ENCODE peak calls at places on chromosomes 4 and X, in six cellular contexts. P, F, M, X, E and R are unnamed samples. For H3K4me1, the result is how much of the 10 kb centered on the place peaks cover.

GRCh38 chrX:46125139-46125538 is 420.1 kb downstream of the ZNF674 start:
- DNase-seq in M (no peak), X (no peak), F (no peak), P (no peak), E (no peak), R (no peak)

GRCh38 chr4:1351854-1352633 is 5.0 kb downstream of the UVSSA start:
- DNase-seq in P (no peak), M (peak), F (peak), E (peak), X (peak), R (peak)

GRCh38 chr4:3505231-3505630 is 27.0 kb downstream of the LRPAP1 start:
- DNase-seq in M (no peak), P (no peak), X (no peak), E (no peak), F (no peak), R (no peak)

GRCh38 chr4:3858046-3858730 is 92.0 kb downstream of the ADRA2C start:
- DNase-seq in E (no peak), P (no peak), F (no peak), X (no peak), M (peak), R (no peak)

GRCh38 chr4:42709392-42710065 is 52.6 kb upstream of the ATP8A1 start:
- DNase-seq in M (no peak), X (no peak), P (no peak), E (no peak), F (no peak), R (no peak)

GRCh38 chr4:183287677-183288076 is 32.4 kb downstream of the CLDN22 start:
- DNase-seq in M (no peak), P (no peak), X (no peak), F (no peak), E (no peak), R (no peak)

GRCh38 chr4:42615131-42615776 is 41.7 kb downstream of the ATP8A1 start:
- DNase-seq in M (no peak), E (no peak), F (no peak), X (no peak), P (no peak), R (no peak)

GRCh38 chr4:119692001-119692400 is 63.4 kb upstream of the PDE5A start:
- DNase-seq in P (no peak), X (no peak), M (no peak), E (peak), F (peak), R (no peak)

GRCh38 chr4:168353746-168354145 is 35.2 kb upstream of the DDX60 start:
- DNase-seq in F (no peak), P (no peak), M (no peak), X (no peak), E (peak), R (no peak)

GRCh38 chrX:140298946-140299345 is 205.9 kb downstream of the SOX3 start:
- DNase-seq in X (no peak), M (no peak), P (no peak), F (no peak), E (no peak), R (no peak)

DNA sequence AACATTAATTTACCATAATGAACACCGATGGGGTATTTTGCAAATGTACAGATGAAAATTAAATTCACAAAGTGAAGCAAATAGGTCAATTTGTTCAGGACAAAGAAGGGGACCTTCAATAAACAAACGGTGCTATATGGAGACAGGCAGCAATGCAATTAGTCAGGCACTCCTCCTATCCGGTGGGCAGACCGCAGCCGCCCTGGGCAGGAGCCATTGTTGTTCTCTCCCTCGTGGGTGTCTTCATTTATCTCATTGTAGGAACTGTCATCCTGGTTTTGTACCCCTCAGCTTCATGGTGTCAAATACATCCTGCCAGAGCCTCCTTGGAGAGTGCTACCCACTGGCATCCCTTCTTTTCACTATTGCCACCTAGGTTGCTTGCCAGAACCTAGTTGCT is 205.5 kb downstream of the SOX3 start:
- DNase-seq in F (no peak), M (no peak), X (no peak), E (no peak), P (no peak), R (no peak)
- TF ChIP-seq CTCF in F (no peak), M (no peak), X (no peak), E (no peak), P (no peak), R (no peak)

DNA sequence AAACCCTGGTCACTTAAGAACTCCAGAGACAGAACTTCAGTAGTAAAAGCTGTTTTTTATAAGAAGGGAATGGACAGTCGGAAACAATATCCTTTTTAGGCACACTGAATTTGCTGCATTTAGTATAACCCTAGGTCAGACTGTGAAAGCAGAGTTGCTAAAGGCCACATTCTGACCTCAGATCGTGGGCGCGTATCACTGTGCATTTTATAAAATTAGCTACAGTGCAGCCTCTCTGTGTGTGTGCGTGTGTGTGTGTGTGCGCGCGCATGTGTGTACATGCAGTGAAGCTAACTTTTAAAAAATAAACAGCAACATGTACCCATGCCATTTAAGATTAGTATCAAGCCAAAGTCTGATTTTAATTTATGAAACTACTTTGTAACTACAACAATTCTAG is 8.0 kb downstream of the ZNF827 start:
- DNase-seq in M (peak), P (no peak), F (no peak), E (no peak), X (no peak), R (peak)
- H3K4me1 ChIP-seq in M (under half), P (under half), F (under half), E (under half), X (under half), R (under half)

GRCh38 chrX:139758809-139759208 is 50.8 kb upstream of the MCF2 start:
- DNase-seq in F (no peak), P (no peak), X (no peak), M (no peak), E (no peak), R (no peak)

GRCh38 chrX:139758250-139758649 is 50.3 kb upstream of the MCF2 start:
- DNase-seq in P (no peak), M (no peak), X (no peak), F (no peak), E (no peak), R (no peak)

GRCh38 chrX:139762400-139763183 is 54.6 kb upstream of the MCF2 start:
- DNase-seq in X (peak), E (no peak), F (peak), P (no peak), M (no peak), R (no peak)

GRCh38 chrX:139759637-139760036 is 51.7 kb upstream of the MCF2 start:
- DNase-seq in E (peak), P (no peak), F (peak), M (no peak), X (no peak), R (no peak)
- TF ChIP-seq CTCF in E (peak), P (peak), F (peak), M (no peak), X (peak), R (peak)

DNA sequence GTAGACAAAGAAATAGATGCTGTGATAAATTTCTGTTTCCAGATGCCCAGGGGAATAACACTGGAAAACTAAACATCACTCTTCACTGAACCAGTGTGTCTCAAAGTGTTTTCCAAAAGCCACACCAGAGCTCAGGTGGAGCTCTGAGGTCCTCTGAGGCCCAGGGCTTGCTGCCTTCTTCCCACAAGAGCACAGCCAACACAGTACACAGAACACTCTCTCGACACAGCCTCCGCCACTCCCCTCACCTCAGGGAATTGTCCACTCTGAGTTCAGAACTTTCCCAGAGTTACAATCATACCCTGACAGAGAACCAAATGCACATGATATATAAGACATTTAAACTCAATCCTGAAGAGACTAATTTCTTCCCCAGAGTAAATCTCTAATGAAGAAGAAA is 3.1 kb downstream of the SETD7 start:
- DNase-seq in P (no peak), F (no peak), M (no peak), E (no peak), X (peak), R (no peak)
- H3K4me1 ChIP-seq in P (under half), F (under half), M (half or more), E (under half), X (under half), R (under half)

GRCh38 chr4:17347445-17347844 is 164.4 kb downstream of the QDPR start:
- DNase-seq in F (peak), X (peak), P (no peak), E (peak), M (no peak), R (peak)
- TF ChIP-seq CTCF in F (peak), X (peak), P (peak), E (peak), M (peak), R (peak)

GRCh38 chr4:78332974-78333373 is 218.6 kb upstream of the ANXA3 start:
- DNase-seq in X (no peak), M (no peak), P (no peak), E (no peak), F (no peak), R (peak)
- H3K4me1 ChIP-seq in X (under half), M (under half), P (under half), E (under half), F (under half), R (under half)

GRCh38 chr4:160110891-160111290 is 1008.0 kb downstream of the RAPGEF2 start:
- DNase-seq in P (no peak), E (no peak), X (no peak), M (no peak), F (no peak), R (peak)
- TF ChIP-seq CTCF in P (no peak), E (no peak), X (no peak), M (no peak), F (no peak), R (no peak)

DNA sequence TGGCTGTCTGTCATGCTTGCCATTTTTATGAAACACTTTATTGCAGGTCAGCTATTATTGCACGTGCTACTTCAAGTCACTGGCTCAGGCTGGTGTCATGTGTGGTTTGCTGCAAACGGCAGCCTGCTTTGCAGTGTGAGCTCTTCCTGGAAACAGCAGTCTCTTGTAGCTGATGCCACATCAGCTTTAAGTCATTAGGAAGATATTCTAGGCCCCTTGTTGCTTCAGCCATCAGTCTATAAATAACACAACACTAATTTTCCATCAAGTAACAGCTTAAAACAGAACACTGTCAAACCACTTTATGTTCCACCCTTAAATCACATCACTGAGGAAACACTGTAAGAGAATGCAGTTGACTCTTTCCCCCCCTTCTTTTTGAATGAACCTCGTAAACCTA is 93.8 kb downstream of the GATB start:
- DNase-seq in E (no peak), P (no peak), F (peak), M (no peak), X (no peak), R (no peak)
- H3K4me1 ChIP-seq in E (under half), P (under half), F (under half), M (under half), X (under half), R (under half)